ENCODE peak calls at places on chromosomes 7 and 10, in six cellular contexts. T is astrocyte of the spinal cord; E is NCI-H1105; P is stimulated activated naive CD4-positive, alpha-beta T cell; F is activated T-cell treated with anti-CD3 and anti-CD28 coated beads, Interleukin-2, amount 50 U/mL, for 72 hours; G is H4. D is an unnamed sample.
A peak's percentile ranks its signal among the peaks of the same experiment; 100 is the strongest.

GRCh38 chr10:24394479-24395190 is 185.7 kb downstream of the KIAA1217 start:
- DNase-seq in G (no peak), F (no peak), P (no peak), E (no peak), T (no peak), D (no peak)

GRCh38 chr10:129755075-129756020 is 208.7 kb downstream of the EBF3 start:
- DNase-seq in F (no peak), G (no peak), T (no peak), E (no peak), P (no peak), D (no peak)

GRCh38 chr10:4545077-4545476 is 280.9 kb upstream of the AKR1E2 start:
- DNase-seq in T (no peak), F (no peak), G (no peak), E (no peak), P (no peak), D (no peak)

GRCh38 chr10:78046711-78047269 is 13.1 kb downstream of the RPS24 start:
- DNase-seq in F (no peak), E (no peak), T (no peak), G (no peak), P (no peak), D (no peak)

GRCh38 chr10:100826983-100827818 is 81.8 kb downstream of the PAX2 start:
- DNase-seq in F (peak; percentile 66), G (no peak), P (peak; percentile 30), E (no peak), T (no peak), D (no peak)

GRCh38 chr10:128078136-128078969 is 47.9 kb downstream of the MKI67 start:
- DNase-seq in P (peak; percentile 13), F (peak; percentile 37), E (no peak), G (no peak), T (peak; percentile 31), D (no peak)

GRCh38 chr10:73593110-73593509 is 2.0 kb upstream of the USP54 start:
- DNase-seq in T (no peak), G (no peak), E (no peak), P (no peak), F (no peak), D (no peak)

GRCh38 chr7:128777156-128778123 is 1.8 kb upstream of the OPN1SW start:
- DNase-seq in G (no peak), P (no peak), E (no peak), F (no peak), T (peak; percentile 31), D (no peak)

GRCh38 chr10:50982989-50983388 is 91.3 kb upstream of the PRKG1 start:
- DNase-seq in F (no peak), T (no peak), E (no peak), P (no peak), G (no peak), D (no peak)

GRCh38 chr10:62000037-62000603 is 98.6 kb downstream of the ARID5B start:
- DNase-seq in F (no peak), E (no peak), P (no peak), T (no peak), G (no peak), D (no peak)

GRCh38 chr10:10542368-10542961 is 475.2 kb upstream of the CELF2 start:
- DNase-seq in T (no peak), P (no peak), F (no peak), E (no peak), G (no peak), D (peak; percentile 17)

D was measured in occipital lobe.